ENCODE peak calls at places on chromosome 13, in seven cellular contexts. C, Z, M, T, B, V and W are unnamed samples.

GRCh38 chr13:49214917-49215376 is 5.2 kb upstream of the MLNR start:
- DNase-seq in C (no peak), B (no peak), Z (peak; percentile 33), T (no peak), M (peak; percentile 78), V (no peak), W (peak; percentile 19)

GRCh38 chr13:105612541-105612940 is 922.9 kb downstream of the EFNB2 start:
- DNase-seq in M (no peak), B (no peak), Z (no peak), C (no peak), T (no peak), V (no peak), W (no peak)

GRCh38 chr13:67390462-67391093 is 160.4 kb upstream of the PCDH9 start:
- DNase-seq in Z (no peak), V (no peak), C (no peak), T (no peak), M (no peak), B (no peak), W (no peak)

GRCh38 chr13:75480691-75481175 is 1.2 kb downstream of the TBC1D4 start:
- DNase-seq in V (peak; percentile 55), C (peak; percentile 73), M (peak; percentile 53), Z (no peak), B (no peak), T (no peak), W (peak; percentile 63)

GRCh38 chr13:94784066-94784465 is 71.7 kb upstream of the SOX21 start:
- DNase-seq in B (no peak), C (no peak), Z (no peak), M (no peak), V (no peak), T (no peak), W (no peak)

GRCh38 chr13:24923305-24923640 is 159.3 kb downstream of the RNF17 start:
- DNase-seq in M (no peak), B (no peak), Z (no peak), C (peak; percentile 39), V (peak; percentile 43), T (peak; percentile 93), W (no peak)

GRCh38 chr13:33953781-33954180 is 135.8 kb downstream of the RFC3 start:
- DNase-seq in Z (no peak), M (no peak), C (no peak), T (no peak), V (no peak), B (no peak), W (no peak)

GRCh38 chr13:21619633-21620220 is 15.8 kb upstream of the MICU2 start:
- DNase-seq in C (no peak), B (no peak), T (no peak), M (no peak), V (no peak), Z (no peak), W (no peak)

GRCh38 chr13:63696055-63696454 is 2280.4 kb upstream of the PCDH20 start:
- DNase-seq in M (no peak), Z (no peak), C (no peak), T (no peak), V (no peak), B (no peak), W (no peak)

GRCh38 chr13:79124183-79124582 is 281.9 kb downstream of the RBM26 start:
- DNase-seq in C (no peak), Z (no peak), B (no peak), M (no peak), V (no peak), T (no peak), W (no peak)

GRCh38 chr13:30341815-30342570 is 34.6 kb upstream of the KATNAL1 start:
- DNase-seq in Z (no peak), T (no peak), C (peak; percentile 54), B (no peak), M (no peak), V (no peak), W (peak; percentile 44)

GRCh38 chr13:52156724-52157251 is 2.6 kb downstream of the NEK3 start:
- DNase-seq in V (no peak), C (no peak), M (no peak), B (no peak), Z (no peak), T (no peak), W (no peak)

GRCh38 chr13:59522652-59523051 is 641.1 kb downstream of the DIAPH3 start:
- DNase-seq in C (no peak), M (no peak), V (no peak), B (no peak), T (no peak), Z (no peak), W (no peak)

GRCh38 chr13:109628251-109628699 is 158.1 kb downstream of the IRS2 start:
- DNase-seq in Z (no peak), B (no peak), M (no peak), T (no peak), C (no peak), V (no peak), W (no peak)

GRCh38 chr13:41634407-41634806 is 177.1 kb downstream of the RGCC start:
- DNase-seq in B (no peak), V (no peak), Z (no peak), M (no peak), T (no peak), C (no peak), W (no peak)

GRCh38 chr13:60169239-60170031 is 5.7 kb upstream of the DIAPH3 start:
- DNase-seq in Z (no peak), M (no peak), T (no peak), B (no peak), V (no peak), C (no peak), W (no peak)

GRCh38 chr13:53048880-53049279 is 20.3 kb downstream of the OLFM4 start:
- DNase-seq in T (no peak), C (no peak), M (no peak), V (no peak), B (no peak), Z (no peak), W (no peak)

GRCh38 chr13:45817833-45818232 is 33.7 kb downstream of the SIAH3 start:
- DNase-seq in C (no peak), V (no peak), B (no peak), T (no peak), M (no peak), Z (no peak), W (no peak)
- TF ChIP-seq YY1 in C (no peak), V (no peak), B (no peak), T (no peak), M (no peak), Z (no peak), W (no peak)

GRCh38 chr13:76974618-76974975 is 17.3 kb upstream of the CLN5 start:
- DNase-seq in V (no peak), Z (no peak), T (no peak), B (no peak), M (no peak), C (no peak), W (no peak)

GRCh38 chr13:76973920-76974617 is 17.8 kb upstream of the CLN5 start:
- DNase-seq in B (no peak), T (no peak), M (no peak), V (no peak), C (no peak), Z (no peak), W (no peak)

GRCh38 chr13:76976929-76977328 is 15.0 kb upstream of the CLN5 start:
- DNase-seq in B (no peak), Z (no peak), T (no peak), V (no peak), C (peak; percentile 58), M (no peak), W (no peak)

GRCh38 chr13:76975863-76976262 is 16.0 kb upstream of the CLN5 start:
- DNase-seq in T (no peak), Z (no peak), M (no peak), B (no peak), V (no peak), C (no peak), W (no peak)

DNA sequence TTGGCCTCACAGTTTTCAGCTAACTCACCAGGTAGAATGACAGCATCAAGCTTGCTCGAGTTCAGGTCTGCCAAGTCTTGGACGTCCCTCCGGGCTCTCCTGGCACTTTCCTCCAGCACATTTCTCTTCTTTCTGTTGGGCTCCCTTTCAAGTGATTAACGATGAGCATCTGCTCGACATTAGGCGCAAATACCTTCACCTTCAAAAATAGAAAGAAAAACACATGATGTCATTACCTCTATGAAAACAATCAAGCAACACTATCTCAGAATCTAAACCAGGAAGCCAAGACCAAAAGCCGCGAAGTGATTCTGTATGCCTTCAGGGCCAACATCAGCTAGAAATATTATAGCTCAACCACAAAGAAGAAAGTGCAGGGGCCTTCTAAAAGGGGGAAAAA is 15.4 kb upstream of the CLN5 start:
- DNase-seq in Z (no peak), C (no peak), B (no peak), V (no peak), M (no peak), T (no peak), W (no peak)
- TF ChIP-seq YY1 in Z (no peak), C (no peak), B (no peak), V (no peak), M (no peak), T (no peak), W (no peak)

GRCh38 chr13:112679932-112680677 is 9.7 kb upstream of the ATP11A start:
- DNase-seq in B (no peak), C (no peak), T (no peak), Z (no peak), M (no peak), V (no peak), W (no peak)

GRCh38 chr13:112680741-112681360 is 9.0 kb upstream of the ATP11A start:
- DNase-seq in C (no peak), M (no peak), V (no peak), B (no peak), Z (no peak), T (no peak), W (no peak)

GRCh38 chr13:112683581-112683980 is 6.3 kb upstream of the ATP11A start:
- DNase-seq in B (no peak), T (no peak), M (no peak), C (no peak), Z (no peak), V (no peak), W (no peak)

GRCh38 chr13:112684041-112684440 is 5.8 kb upstream of the ATP11A start:
- DNase-seq in M (no peak), B (no peak), V (no peak), C (no peak), Z (no peak), T (no peak), W (no peak)

DNA sequence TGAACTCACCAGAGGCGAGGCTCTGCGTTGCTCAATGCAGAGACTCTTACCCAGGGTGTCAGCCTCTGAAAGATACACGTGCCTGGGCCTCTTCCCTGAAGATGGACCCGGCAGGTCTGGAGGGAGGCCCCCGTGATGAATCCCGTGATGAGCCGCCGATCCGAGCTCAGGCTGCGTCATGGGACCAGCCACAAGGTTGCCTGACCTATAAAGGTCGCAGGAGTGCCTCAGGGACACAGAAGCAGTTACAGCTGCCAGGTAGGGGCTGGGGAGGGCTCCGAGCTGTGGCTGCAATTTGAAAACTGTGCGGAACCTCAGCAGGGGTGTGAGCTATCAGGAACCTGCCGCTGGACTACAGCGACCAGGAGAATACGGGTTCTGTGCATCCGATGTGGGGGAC is 10.5 kb upstream of the ATP11A start:
- DNase-seq in M (no peak), Z (no peak), T (no peak), C (no peak), B (no peak), V (no peak), W (no peak)
- TF ChIP-seq YY1 in M (no peak), Z (no peak), T (no peak), C (no peak), B (no peak), V (no peak), W (no peak)

DNA sequence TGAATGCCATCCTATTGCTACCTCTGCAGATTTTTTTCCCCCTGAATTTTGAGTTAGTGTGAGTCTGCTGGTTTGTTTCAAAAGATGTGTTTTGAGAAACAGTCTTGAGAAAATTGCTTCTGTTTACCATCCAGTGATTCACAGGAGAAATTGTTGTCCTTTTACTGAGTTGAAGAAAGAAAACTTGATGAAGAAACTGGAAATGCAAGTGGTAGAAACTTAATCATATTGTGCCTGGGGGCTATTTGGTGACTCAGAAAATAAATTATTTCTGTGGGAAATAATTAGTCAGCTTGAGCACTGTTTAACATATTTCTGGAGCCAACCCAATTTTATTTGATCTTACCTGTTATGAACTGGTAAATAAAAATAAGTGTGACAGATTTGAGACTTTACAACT is 35.4 kb downstream of the PAN3 start:
- DNase-seq in B (no peak), M (no peak), T (no peak), C (no peak), Z (no peak), V (no peak), W (no peak)
- TF ChIP-seq YY1 in B (no peak), M (no peak), T (no peak), C (no peak), Z (no peak), V (no peak), W (no peak)